ENCODE peak calls at places on chromosomes 12 and 14, in nine cellular contexts. H is astrocyte of the spinal cord, W is Calu3, N is esophagus squamous epithelium, A is AG10803, T is B cell, R is GM23338, P is choroid plexus epithelial cell, S is foreskin fibroblast. U is an unnamed sample.

GRCh38 chr14:68695326-68695768 is 97.5 kb downstream of the ZFP36L1 start:
- DNase-seq in T (peak; percentile 40), H (peak; percentile 99), N (no peak), S (peak; percentile 99), W (peak; percentile 37), P (peak; percentile 99), R (no peak), A (peak; percentile 100), U (peak; percentile 99)

GRCh38 chr12:24109381-24110039 is 160.0 kb upstream of the SOX5 start:
- DNase-seq in H (peak; percentile 48), A (no peak), S (no peak), P (peak; percentile 58), W (no peak), N (no peak), T (no peak), R (peak; percentile 48), U (no peak)

GRCh38 chr12:114674201-114675047 is 9.6 kb downstream of the TBX3 start:
- DNase-seq in S (peak; percentile 68), P (no peak), R (peak; percentile 62), W (no peak), T (no peak), N (no peak), A (no peak), H (peak; percentile 42), U (no peak)

GRCh38 chr14:68376067-68376810 is 416.6 kb downstream of the ZFP36L1 start:
- DNase-seq in T (no peak), H (peak; percentile 55), P (no peak), A (peak; percentile 63), S (no peak), N (no peak), W (no peak), R (no peak), U (no peak)

GRCh38 chr12:128325646-128326045 is 58.7 kb downstream of the TMEM132C start:
- DNase-seq in P (no peak), S (no peak), A (no peak), T (no peak), W (no peak), H (no peak), R (no peak), N (no peak), U (no peak)

GRCh38 chr14:70086685-70087379 is 101.9 kb downstream of the SLC8A3 start:
- DNase-seq in T (no peak), N (no peak), R (peak; percentile 74), S (peak; percentile 62), W (peak; percentile 41), A (peak; percentile 47), H (peak; percentile 50), P (peak; percentile 81), U (peak; percentile 7)

GRCh38 chr14:24042733-24043132 is 9.1 kb upstream of the CARMIL3 start:
- DNase-seq in H (no peak), N (no peak), P (no peak), T (no peak), W (no peak), A (no peak), R (no peak), S (no peak), U (no peak)

GRCh38 chr12:16526693-16527092 is 79.3 kb downstream of the LMO3 start:
- DNase-seq in S (peak; percentile 71), N (no peak), W (no peak), P (peak; percentile 72), H (peak; percentile 64), A (peak; percentile 82), T (no peak), R (no peak), U (peak; percentile 92)

GRCh38 chr12:88185988-88186387 is 43.9 kb downstream of the TMTC3 start:
- DNase-seq in N (no peak), W (peak; percentile 21), H (peak; percentile 66), S (peak; percentile 86), R (no peak), P (peak; percentile 84), A (peak; percentile 70), T (no peak), U (peak; percentile 60)

GRCh38 chr14:55535521-55536207 is 44.3 kb upstream of the KTN1 start:
- DNase-seq in P (no peak), H (peak; percentile 15), W (no peak), N (no peak), A (no peak), T (no peak), R (no peak), S (no peak), U (no peak)

GRCh38 chr14:55530464-55530863 is 49.5 kb upstream of the KTN1 start:
- DNase-seq in A (no peak), T (no peak), H (no peak), W (no peak), S (no peak), N (no peak), R (no peak), P (no peak), U (no peak)

GRCh38 chr14:55536208-55536708 is 43.7 kb upstream of the KTN1 start:
- DNase-seq in P (no peak), R (no peak), N (no peak), A (no peak), H (no peak), T (no peak), W (no peak), S (no peak), U (no peak)

GRCh38 chr14:55533960-55534359 is 46.0 kb upstream of the KTN1 start:
- DNase-seq in N (no peak), T (no peak), H (no peak), W (no peak), A (no peak), S (no peak), R (no peak), P (no peak), U (no peak)

DNA sequence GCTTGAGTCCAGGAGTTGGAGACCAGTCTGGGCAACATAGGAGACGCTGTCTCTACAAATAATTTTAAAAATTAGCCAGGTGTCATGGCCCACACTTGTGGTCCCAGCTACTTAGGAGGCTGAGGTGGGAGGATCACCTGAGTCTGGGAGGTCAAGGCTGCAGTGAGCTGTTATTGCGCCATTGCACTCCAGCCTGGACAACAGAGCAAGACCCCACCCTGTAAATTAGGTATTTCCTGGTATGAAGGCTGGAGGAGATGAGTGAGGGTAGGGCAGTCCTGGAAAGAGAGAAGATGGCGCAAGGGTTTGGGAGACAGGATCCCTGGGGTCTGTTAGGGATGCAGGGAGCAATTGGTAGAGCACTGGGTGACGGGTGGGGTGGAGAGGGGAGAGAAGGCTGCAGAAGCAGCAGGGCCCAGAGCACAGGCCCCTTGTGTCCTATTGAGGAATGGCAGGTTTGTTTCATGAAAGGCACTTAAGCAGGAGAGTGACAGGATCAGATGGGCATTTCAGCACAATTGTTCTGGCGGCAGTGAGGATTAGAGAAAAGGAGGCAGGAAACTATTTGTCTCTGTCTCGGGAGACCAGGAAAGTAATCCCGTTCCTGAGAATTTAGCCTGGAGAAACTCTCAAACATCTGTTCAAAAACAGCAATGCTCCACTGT is 47.2 kb upstream of the KTN1 start:
- DNase-seq in H (no peak), R (peak; percentile 47), P (no peak), A (no peak), S (no peak), T (no peak), W (no peak), N (no peak), U (no peak)
- TF ChIP-seq CTCF in H (no peak), R (peak; percentile 13), P (peak; percentile 35), A (peak; percentile 13), S (no peak), T (no peak), W (no peak), N (no peak), U (peak; percentile 45)

DNA sequence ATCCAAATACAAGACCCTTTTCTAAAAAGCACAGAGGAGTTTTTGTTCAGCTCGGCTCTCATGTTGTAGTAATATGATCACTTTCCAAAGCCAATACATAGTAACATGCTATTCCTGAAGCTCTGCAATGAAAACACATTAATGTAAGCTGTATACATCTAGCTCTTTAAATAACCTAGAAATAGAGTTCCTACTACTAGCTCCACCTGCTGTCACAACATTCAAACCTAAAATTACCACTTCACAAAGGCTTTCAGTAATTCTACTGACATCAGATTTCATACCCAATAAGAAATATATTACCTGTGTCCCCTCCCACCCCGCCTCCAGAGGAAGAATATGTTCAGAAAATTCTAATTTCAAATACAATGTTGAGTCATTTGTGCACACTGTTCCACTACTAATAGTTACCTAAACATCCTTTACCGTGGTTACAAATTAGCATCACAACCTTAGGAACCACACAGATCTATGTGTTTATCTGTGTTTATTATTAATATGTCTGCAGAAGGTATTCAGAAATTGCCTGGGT is 17.8 kb downstream of the EFCAB11 start:
- DNase-seq in S (no peak), W (no peak), P (peak; percentile 43), T (no peak), N (no peak), H (no peak), A (no peak), R (no peak), U (no peak)
- TF ChIP-seq CTCF in S (peak; percentile 5), W (no peak), P (peak; percentile 35), T (no peak), N (no peak), H (no peak), A (no peak), R (no peak), U (peak; percentile 33)

GRCh38 chr14:30754778-30755177 is 119.6 kb upstream of the COCH start:
- DNase-seq in R (no peak), S (no peak), W (no peak), A (no peak), T (no peak), P (no peak), H (no peak), N (no peak), U (no peak)

GRCh38 chr14:30757082-30757481 is 117.3 kb upstream of the COCH start:
- DNase-seq in H (no peak), W (no peak), T (no peak), P (no peak), A (no peak), R (no peak), S (no peak), N (no peak), U (no peak)

GRCh38 chr14:30753452-30753851 is 120.9 kb upstream of the COCH start:
- DNase-seq in T (no peak), H (no peak), W (no peak), A (no peak), P (no peak), R (no peak), S (no peak), N (no peak), U (no peak)

GRCh38 chr14:30759172-30760125 is 114.9 kb upstream of the COCH start:
- DNase-seq in A (no peak), H (no peak), W (no peak), T (no peak), P (no peak), S (no peak), N (no peak), R (no peak), U (no peak)

DNA sequence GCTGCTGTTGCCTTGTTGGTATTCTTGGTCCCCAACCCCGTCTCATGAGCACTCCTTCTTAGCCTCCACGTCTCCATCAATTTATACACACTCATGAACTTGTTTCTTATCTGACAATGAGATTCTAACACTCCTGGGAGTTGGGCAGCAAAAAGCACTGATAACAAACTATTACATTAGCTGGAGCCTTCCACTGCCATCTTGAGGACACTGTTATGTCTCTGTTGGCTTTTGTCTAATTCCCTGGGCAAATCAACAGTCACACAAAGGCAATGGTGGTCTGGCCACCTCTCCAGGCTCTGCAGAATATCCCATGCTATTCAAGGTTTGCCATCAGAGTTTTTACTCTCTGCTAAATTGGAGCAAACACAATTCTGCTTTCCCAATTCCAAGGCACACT is 117.8 kb upstream of the COCH start:
- DNase-seq in P (no peak), T (no peak), S (no peak), H (no peak), A (no peak), W (no peak), R (no peak), N (no peak), U (no peak)
- TF ChIP-seq CTCF in P (no peak), T (no peak), S (no peak), H (no peak), A (no peak), W (no peak), R (peak; percentile 39), N (no peak), U (no peak)

GRCh38 chr12:56299853-56300643 is at the start of gene CS:
- DNase-seq in S (peak; percentile 99), N (peak; percentile 97), H (peak; percentile 99), W (peak; percentile 99), T (peak; percentile 99), R (peak; percentile 100), P (peak; percentile 99), A (peak; percentile 97), U (peak; percentile 97)
- TF ChIP-seq CTCF in S (no peak), N (peak; percentile 8), H (no peak), W (no peak), T (no peak), R (no peak), P (no peak), A (no peak), U (no peak)

U was measured in HFFc6.